ENCODE peak calls at places on chromosome 2, in seven cellular contexts. One of them, this sample, is unnamed. For H3K27me3, the result is how much of the 10 kb centered on the place peaks cover.

GRCh38 chr2:206616141-206616540 is 26.1 kb upstream of the FAM237A start:
- DNase-seq in IMR-90: peak
- DNase-seq in heart left ventricle: no peak
- DNase-seq in right lobe of liver: no peak
- DNase-seq in stomach: no peak
- DNase-seq in adrenal gland: no peak
- DNase-seq in HCT116: no peak
- DNase-seq in this sample: no peak

GRCh38 chr2:164388511-164388910 is 232.8 kb downstream of the GRB14 start:
- DNase-seq in IMR-90: peak
- DNase-seq in HCT116: no peak
- DNase-seq in right lobe of liver: no peak
- DNase-seq in heart left ventricle: no peak
- DNase-seq in stomach: no peak
- DNase-seq in adrenal gland: no peak
- DNase-seq in this sample: no peak

GRCh38 chr2:64120928-64121327 is 23.3 kb downstream of the PELI1 start:
- DNase-seq in right lobe of liver: no peak
- DNase-seq in HCT116: no peak
- DNase-seq in adrenal gland: no peak
- DNase-seq in IMR-90: no peak
- DNase-seq in heart left ventricle: no peak
- DNase-seq in stomach: no peak
- DNase-seq in this sample: no peak

GRCh38 chr2:61177727-61178549 is 15.9 kb downstream of the C2orf74 start:
- DNase-seq in right lobe of liver: peak
- DNase-seq in IMR-90: peak
- DNase-seq in HCT116: no peak
- DNase-seq in stomach: peak
- DNase-seq in heart left ventricle: peak
- DNase-seq in adrenal gland: no peak
- DNase-seq in this sample: peak

GRCh38 chr2:23620841-23621341 is 235.9 kb downstream of the KLHL29 start:
- DNase-seq in heart left ventricle: peak
- DNase-seq in IMR-90: peak
- DNase-seq in right lobe of liver: no peak
- DNase-seq in stomach: no peak
- DNase-seq in adrenal gland: peak
- DNase-seq in HCT116: no peak
- DNase-seq in this sample: no peak

GRCh38 chr2:138615257-138615656 is 113.7 kb downstream of the SPOPL start:
- DNase-seq in right lobe of liver: no peak
- DNase-seq in stomach: no peak
- DNase-seq in HCT116: no peak
- DNase-seq in IMR-90: peak
- DNase-seq in adrenal gland: no peak
- DNase-seq in heart left ventricle: no peak
- DNase-seq in this sample: no peak

GRCh38 chr2:132963161-132963560 is 293.2 kb upstream of the LYPD1 start:
- DNase-seq in right lobe of liver: no peak
- DNase-seq in IMR-90: no peak
- DNase-seq in adrenal gland: no peak
- DNase-seq in heart left ventricle: no peak
- DNase-seq in stomach: no peak
- DNase-seq in HCT116: no peak
- DNase-seq in this sample: no peak

GRCh38 chr2:241126771-241127202 is 22.5 kb downstream of the PASK start:
- DNase-seq in stomach: no peak
- DNase-seq in right lobe of liver: no peak
- DNase-seq in IMR-90: no peak
- DNase-seq in HCT116: no peak
- DNase-seq in heart left ventricle: no peak
- DNase-seq in adrenal gland: peak
- DNase-seq in this sample: no peak

GRCh38 chr2:180679693-180680092 is 300.7 kb upstream of the UBE2E3 start:
- DNase-seq in HCT116: no peak
- DNase-seq in stomach: no peak
- DNase-seq in adrenal gland: no peak
- DNase-seq in right lobe of liver: no peak
- DNase-seq in IMR-90: no peak
- DNase-seq in heart left ventricle: no peak
- DNase-seq in this sample: no peak

GRCh38 chr2:173050684-173051083 is 25.0 kb upstream of the MAP3K20 start:
- DNase-seq in HCT116: no peak
- DNase-seq in IMR-90: no peak
- DNase-seq in heart left ventricle: no peak
- DNase-seq in adrenal gland: no peak
- DNase-seq in right lobe of liver: no peak
- DNase-seq in stomach: no peak
- DNase-seq in this sample: no peak

GRCh38 chr2:140383781-140384180 is 1603.6 kb upstream of the NXPH2 start:
- DNase-seq in right lobe of liver: no peak
- DNase-seq in IMR-90: no peak
- DNase-seq in heart left ventricle: no peak
- DNase-seq in stomach: no peak
- DNase-seq in adrenal gland: no peak
- DNase-seq in HCT116: no peak
- DNase-seq in this sample: no peak

GRCh38 chr2:88091943-88092342 is 24.3 kb downstream of the SMYD1 start:
- DNase-seq in heart left ventricle: no peak
- DNase-seq in HCT116: no peak
- DNase-seq in stomach: no peak
- DNase-seq in adrenal gland: no peak
- DNase-seq in right lobe of liver: no peak
- DNase-seq in IMR-90: no peak
- DNase-seq in this sample: no peak

DNA sequence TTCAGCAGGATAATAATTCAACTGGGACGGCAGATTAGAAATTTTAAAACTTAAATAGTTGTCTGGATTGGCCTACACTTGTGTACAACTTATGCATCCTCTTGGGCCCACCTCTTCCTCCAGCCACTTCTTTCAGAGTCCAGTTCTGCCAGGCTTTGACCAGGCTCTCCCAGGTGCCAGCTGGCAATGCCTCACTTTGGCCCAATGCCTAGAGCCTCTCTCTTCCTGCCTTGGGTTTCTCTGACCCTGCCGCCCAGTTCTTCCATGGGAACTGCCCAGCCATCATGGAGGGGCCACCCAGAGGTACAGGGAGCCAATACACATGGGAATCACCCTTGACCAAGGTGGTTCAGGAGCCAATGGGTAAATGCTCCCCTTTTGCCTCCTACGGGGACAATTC is 135.5 kb downstream of the IRS1 start:
- DNase-seq in right lobe of liver: peak
- DNase-seq in HCT116: no peak
- DNase-seq in heart left ventricle: peak
- DNase-seq in adrenal gland: peak
- DNase-seq in IMR-90: no peak
- DNase-seq in stomach: peak
- DNase-seq in this sample: peak
- H3K27ac ChIP-seq in right lobe of liver: no peak
- H3K27ac ChIP-seq in HCT116: peak
- H3K27ac ChIP-seq in heart left ventricle: no peak
- H3K27ac ChIP-seq in adrenal gland: no peak
- H3K27ac ChIP-seq in IMR-90: no peak
- H3K27ac ChIP-seq in stomach: no peak
- H3K27ac ChIP-seq in this sample: peak

DNA sequence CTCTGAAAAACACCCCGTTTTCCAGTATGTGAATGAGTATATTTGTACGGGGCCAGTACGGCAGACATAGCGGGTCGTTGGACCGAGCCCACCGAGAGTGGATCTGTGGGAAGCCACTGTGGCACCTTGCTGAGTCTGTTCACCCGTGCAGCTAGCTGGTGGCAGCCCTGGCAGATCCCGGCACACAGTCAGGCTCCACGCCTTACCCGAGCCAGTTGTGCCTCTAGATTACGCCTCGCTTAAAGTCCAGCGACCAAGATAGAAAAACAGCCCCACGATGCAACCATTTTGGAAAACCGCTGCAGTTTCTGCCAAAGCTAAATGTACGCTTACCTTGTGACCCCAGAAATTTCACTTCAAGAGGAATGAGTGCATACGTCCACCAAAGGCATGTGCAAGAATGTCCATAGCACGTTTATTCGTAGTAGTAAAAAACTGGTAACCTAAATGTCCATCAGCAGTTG is 458 bp upstream of the WDR33 start:
- DNase-seq in heart left ventricle: no peak
- DNase-seq in adrenal gland: no peak
- DNase-seq in IMR-90: no peak
- DNase-seq in HCT116: no peak
- DNase-seq in stomach: no peak
- DNase-seq in right lobe of liver: no peak
- DNase-seq in this sample: no peak
- TF ChIP-seq POLR2A in heart left ventricle: no peak
- TF ChIP-seq POLR2A in adrenal gland: no peak
- TF ChIP-seq POLR2A in IMR-90: no peak
- TF ChIP-seq POLR2A in HCT116: no peak
- TF ChIP-seq POLR2A in stomach: no peak
- TF ChIP-seq POLR2A in right lobe of liver: peak
- TF ChIP-seq POLR2A in this sample: no peak

GRCh38 chr2:72915907-72916742 is 1.2 kb upstream of the EMX1 start:
- DNase-seq in adrenal gland: no peak
- DNase-seq in HCT116: no peak
- DNase-seq in heart left ventricle: no peak
- DNase-seq in IMR-90: no peak
- DNase-seq in stomach: peak
- DNase-seq in right lobe of liver: peak
- DNase-seq in this sample: peak

GRCh38 chr2:72911256-72911655 is 6.1 kb upstream of the EMX1 start:
- DNase-seq in HCT116: no peak
- DNase-seq in right lobe of liver: no peak
- DNase-seq in stomach: no peak
- DNase-seq in adrenal gland: no peak
- DNase-seq in IMR-90: no peak
- DNase-seq in heart left ventricle: no peak
- DNase-seq in this sample: no peak

GRCh38 chr2:72915076-72915906 is 2.0 kb upstream of the EMX1 start:
- DNase-seq in heart left ventricle: no peak
- DNase-seq in stomach: peak
- DNase-seq in IMR-90: no peak
- DNase-seq in adrenal gland: no peak
- DNase-seq in right lobe of liver: no peak
- DNase-seq in HCT116: no peak
- DNase-seq in this sample: peak

GRCh38 chr2:72914226-72915075 is 2.9 kb upstream of the EMX1 start:
- DNase-seq in HCT116: no peak
- DNase-seq in heart left ventricle: no peak
- DNase-seq in adrenal gland: no peak
- DNase-seq in IMR-90: no peak
- DNase-seq in right lobe of liver: no peak
- DNase-seq in stomach: peak
- DNase-seq in this sample: no peak

DNA sequence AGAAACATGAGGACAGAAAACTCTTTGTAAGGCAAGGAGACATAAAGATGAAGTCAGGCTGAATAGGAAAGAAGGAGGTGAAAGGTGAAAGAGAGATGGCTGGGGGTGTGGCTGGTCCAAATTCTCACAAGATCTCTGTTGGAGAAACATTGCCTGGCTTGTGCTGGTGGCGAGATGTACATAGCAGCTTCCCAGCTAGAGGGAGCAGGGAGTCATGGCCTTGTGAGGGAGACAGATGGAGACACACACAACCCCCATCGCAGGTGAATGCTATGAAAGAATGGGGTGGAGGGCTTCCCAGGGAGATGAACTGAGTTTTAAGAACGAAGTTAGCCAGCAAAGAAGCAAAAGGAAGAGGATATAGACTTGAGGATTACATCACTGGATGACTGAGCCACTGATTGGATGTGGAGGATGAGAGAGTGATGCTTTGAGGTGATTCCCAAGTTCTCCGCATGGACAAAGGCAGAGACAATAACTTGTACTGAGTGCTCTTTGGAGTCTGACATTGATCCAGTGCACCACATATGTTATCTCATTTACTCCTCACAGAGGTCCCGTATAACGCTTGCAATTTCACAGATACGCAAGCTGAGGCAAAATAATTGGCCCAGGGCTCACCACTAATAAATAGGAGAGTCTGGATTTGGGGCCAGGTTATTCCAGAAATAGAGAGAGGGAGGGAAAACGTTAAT is 3.6 kb upstream of the EMX1 start:
- DNase-seq in heart left ventricle: no peak
- DNase-seq in stomach: peak
- DNase-seq in right lobe of liver: no peak
- DNase-seq in adrenal gland: no peak
- DNase-seq in IMR-90: no peak
- DNase-seq in HCT116: no peak
- DNase-seq in this sample: no peak
- H3K27me3 ChIP-seq in heart left ventricle: half or more
- H3K27me3 ChIP-seq in stomach: half or more
- H3K27me3 ChIP-seq in right lobe of liver: under half
- H3K27me3 ChIP-seq in adrenal gland: half or more
- H3K27me3 ChIP-seq in IMR-90: half or more
- H3K27me3 ChIP-seq in HCT116: under half
- H3K27me3 ChIP-seq in this sample: under half

GRCh38 chr2:95207111-95207961 is at the start of gene ZNF892:
- DNase-seq in IMR-90: peak
- DNase-seq in HCT116: peak
- DNase-seq in stomach: peak
- DNase-seq in right lobe of liver: peak
- DNase-seq in adrenal gland: peak
- DNase-seq in heart left ventricle: peak
- DNase-seq in this sample: peak
- H3K27ac ChIP-seq in IMR-90: peak
- H3K27ac ChIP-seq in HCT116: no peak
- H3K27ac ChIP-seq in stomach: peak
- H3K27ac ChIP-seq in right lobe of liver: no peak
- H3K27ac ChIP-seq in adrenal gland: peak
- H3K27ac ChIP-seq in heart left ventricle: peak
- H3K27ac ChIP-seq in this sample: peak

DNA sequence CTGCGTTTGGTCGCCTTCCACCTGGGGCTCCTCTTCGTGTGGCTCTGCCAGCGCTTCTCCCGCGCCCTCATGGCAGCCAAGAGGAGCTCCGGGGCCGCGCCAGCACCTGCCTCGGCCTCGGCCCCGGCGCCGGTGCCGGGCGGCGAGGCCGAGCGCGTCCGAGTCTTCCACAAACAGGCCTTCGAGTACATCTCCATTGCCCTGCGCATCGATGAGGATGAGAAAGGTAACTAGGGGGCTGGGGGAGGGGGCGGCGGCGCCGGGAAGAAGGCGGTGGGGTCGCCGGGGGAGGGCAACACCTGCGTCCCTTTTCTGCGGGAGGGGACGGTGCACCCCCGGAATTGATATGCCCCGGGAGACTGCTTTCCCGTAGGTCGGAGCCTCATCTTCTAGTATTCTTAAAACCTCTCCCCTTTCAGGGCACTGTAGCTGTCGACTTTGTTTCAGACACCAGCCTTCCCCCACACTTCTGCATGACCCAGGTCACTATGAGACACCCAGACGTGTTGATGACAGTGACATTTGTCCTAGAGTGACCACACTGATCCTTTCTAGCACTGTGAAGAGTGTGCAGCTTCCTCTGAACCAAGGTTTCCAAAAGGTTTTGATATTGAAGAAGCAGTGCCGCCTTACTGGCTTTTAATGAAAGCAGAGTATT is 794 bp downstream of the SPAST start:
- DNase-seq in IMR-90: no peak
- DNase-seq in heart left ventricle: no peak
- DNase-seq in stomach: no peak
- DNase-seq in HCT116: no peak
- DNase-seq in right lobe of liver: no peak
- DNase-seq in adrenal gland: peak
- DNase-seq in this sample: no peak
- TF ChIP-seq POLR2A in IMR-90: no peak
- TF ChIP-seq POLR2A in heart left ventricle: no peak
- TF ChIP-seq POLR2A in stomach: no peak
- TF ChIP-seq POLR2A in HCT116: peak
- TF ChIP-seq POLR2A in right lobe of liver: peak
- TF ChIP-seq POLR2A in adrenal gland: peak
- TF ChIP-seq POLR2A in this sample: no peak

This sample was measured in body of pancreas.